ENCODE peak calls at places on chromosome 3, in seven cellular contexts. One of them, this sample, is unnamed.

GRCh38 chr3:144403040-144403457 is 431.4 kb downstream of the DIPK2A start:
- DNase-seq in HCT116: no peak
- DNase-seq in H1: no peak
- DNase-seq in transverse colon: no peak
- DNase-seq in suprapubic skin: no peak
- DNase-seq in prostate gland: no peak
- DNase-seq in breast epithelium: no peak
- DNase-seq in this sample: no peak

GRCh38 chr3:41137686-41138111 is 61.6 kb upstream of the CTNNB1 start:
- DNase-seq in HCT116: no peak
- DNase-seq in H1: no peak
- DNase-seq in transverse colon: no peak
- DNase-seq in suprapubic skin: no peak
- DNase-seq in prostate gland: no peak
- DNase-seq in breast epithelium: no peak
- DNase-seq in this sample: no peak

GRCh38 chr3:11553436-11554235 is 90.1 kb downstream of the VGLL4 start:
- DNase-seq in HCT116: no peak
- DNase-seq in H1: no peak
- DNase-seq in transverse colon: no peak
- DNase-seq in suprapubic skin: no peak
- DNase-seq in prostate gland: peak
- DNase-seq in breast epithelium: no peak
- DNase-seq in this sample: peak

GRCh38 chr3:12679468-12679867 is 15.6 kb upstream of the RAF1 start:
- DNase-seq in HCT116: no peak
- DNase-seq in H1: no peak
- DNase-seq in transverse colon: no peak
- DNase-seq in suprapubic skin: no peak
- DNase-seq in prostate gland: no peak
- DNase-seq in breast epithelium: no peak
- DNase-seq in this sample: no peak

GRCh38 chr3:55283441-55283925 is 203.6 kb downstream of the WNT5A start:
- DNase-seq in HCT116: no peak
- DNase-seq in H1: no peak
- DNase-seq in transverse colon: no peak
- DNase-seq in suprapubic skin: no peak
- DNase-seq in prostate gland: no peak
- DNase-seq in breast epithelium: no peak
- DNase-seq in this sample: no peak

GRCh38 chr3:51581529-51581928 is 43.0 kb downstream of the RAD54L2 start:
- DNase-seq in HCT116: no peak
- DNase-seq in H1: no peak
- DNase-seq in transverse colon: no peak
- DNase-seq in suprapubic skin: no peak
- DNase-seq in prostate gland: no peak
- DNase-seq in breast epithelium: no peak
- DNase-seq in this sample: no peak

GRCh38 chr3:108940166-108940565 is 13.5 kb downstream of the GUCA1C start:
- DNase-seq in HCT116: no peak
- DNase-seq in H1: no peak
- DNase-seq in transverse colon: no peak
- DNase-seq in suprapubic skin: no peak
- DNase-seq in prostate gland: no peak
- DNase-seq in breast epithelium: no peak
- DNase-seq in this sample: no peak

GRCh38 chr3:141913150-141913811 is 36.8 kb downstream of the ATP1B3 start:
- DNase-seq in HCT116: peak
- DNase-seq in H1: no peak
- DNase-seq in transverse colon: peak
- DNase-seq in suprapubic skin: no peak
- DNase-seq in prostate gland: peak
- DNase-seq in breast epithelium: no peak
- DNase-seq in this sample: no peak

GRCh38 chr3:181720281-181720680 is 8.6 kb downstream of the SOX2 start:
- DNase-seq in HCT116: no peak
- DNase-seq in H1: no peak
- DNase-seq in transverse colon: no peak
- DNase-seq in suprapubic skin: no peak
- DNase-seq in prostate gland: no peak
- DNase-seq in breast epithelium: no peak
- DNase-seq in this sample: no peak

DNA sequence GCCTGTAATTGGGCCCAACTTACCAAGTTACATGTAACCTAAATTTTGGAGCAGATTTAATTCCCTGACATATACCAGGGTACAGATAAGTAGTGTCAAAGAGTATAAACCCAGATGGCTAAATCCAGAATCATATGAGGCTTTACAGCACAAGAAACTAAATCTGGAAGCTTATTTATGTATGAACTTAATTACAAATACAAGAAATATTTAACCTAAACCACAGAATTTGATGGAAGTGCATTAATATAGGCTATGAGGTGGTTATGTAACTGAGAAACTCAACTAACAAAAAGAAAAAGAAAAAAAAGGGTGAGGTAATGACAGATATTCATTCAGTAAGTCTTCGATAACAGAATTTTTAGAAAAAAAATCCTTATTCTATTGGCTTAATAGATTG is 930.2 kb upstream of the ALCAM start:
- DNase-seq in HCT116: no peak
- DNase-seq in H1: no peak
- DNase-seq in transverse colon: no peak
- DNase-seq in suprapubic skin: no peak
- DNase-seq in prostate gland: no peak
- DNase-seq in breast epithelium: no peak
- DNase-seq in this sample: no peak
- H3K27ac ChIP-seq in HCT116: peak
- H3K27ac ChIP-seq in H1: no peak
- H3K27ac ChIP-seq in transverse colon: no peak
- H3K27ac ChIP-seq in suprapubic skin: no peak
- H3K27ac ChIP-seq in prostate gland: no peak
- H3K27ac ChIP-seq in breast epithelium: no peak
- H3K27ac ChIP-seq in this sample: peak

GRCh38 chr3:53846851-53847155 is 435 bp downstream of the IL17RB start:
- DNase-seq in HCT116: no peak
- DNase-seq in H1: no peak
- DNase-seq in transverse colon: no peak
- DNase-seq in suprapubic skin: no peak
- DNase-seq in prostate gland: no peak
- DNase-seq in breast epithelium: no peak
- DNase-seq in this sample: peak

GRCh38 chr3:53845103-53845880 is 927 bp downstream of the CHDH start:
- DNase-seq in HCT116: peak
- DNase-seq in H1: peak
- DNase-seq in transverse colon: peak
- DNase-seq in suprapubic skin: no peak
- DNase-seq in prostate gland: peak
- DNase-seq in breast epithelium: peak
- DNase-seq in this sample: peak

GRCh38 chr3:53844262-53845102 is 1.7 kb downstream of the CHDH start:
- DNase-seq in HCT116: no peak
- DNase-seq in H1: no peak
- DNase-seq in transverse colon: peak
- DNase-seq in suprapubic skin: no peak
- DNase-seq in prostate gland: no peak
- DNase-seq in breast epithelium: no peak
- DNase-seq in this sample: no peak

GRCh38 chr3:53845881-53846133 is 412 bp downstream of the CHDH start:
- DNase-seq in HCT116: no peak
- DNase-seq in H1: no peak
- DNase-seq in transverse colon: no peak
- DNase-seq in suprapubic skin: no peak
- DNase-seq in prostate gland: no peak
- DNase-seq in breast epithelium: no peak
- DNase-seq in this sample: no peak

DNA sequence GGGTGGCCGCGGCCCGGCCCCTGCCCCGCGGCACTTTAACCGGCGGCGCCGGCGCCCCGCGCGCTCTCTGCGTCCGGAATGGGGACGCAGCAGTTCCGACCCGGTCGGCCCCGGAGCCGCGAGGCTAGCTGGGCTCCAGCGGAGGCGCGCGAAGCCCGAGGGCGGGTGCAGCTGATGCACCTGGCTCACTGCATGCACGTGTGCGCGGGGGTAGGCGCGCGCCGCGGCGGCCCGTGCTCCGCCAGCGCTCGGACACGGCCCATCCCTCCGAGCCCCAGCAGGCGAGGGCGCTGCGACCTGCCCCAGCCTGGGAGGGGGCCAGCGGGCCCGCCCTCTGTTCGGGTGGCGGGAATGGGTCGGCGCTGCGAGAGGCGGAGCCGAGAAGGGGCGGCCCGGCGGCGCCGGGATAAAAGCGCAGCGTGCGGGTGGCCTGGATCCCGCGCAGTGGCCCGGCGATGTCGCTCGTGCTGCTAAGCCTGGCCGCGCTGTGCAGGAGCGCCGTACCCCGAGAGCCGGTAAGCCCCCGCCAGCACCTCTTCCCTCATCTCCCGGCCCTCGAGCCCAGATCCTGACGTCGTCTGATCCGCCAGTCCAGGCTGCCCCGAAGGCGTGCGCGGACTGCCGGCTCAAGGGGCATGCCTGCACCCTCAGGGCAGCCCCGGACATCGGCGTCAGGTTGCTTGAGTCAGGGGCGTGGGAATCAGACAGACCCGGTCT is at the start of the genes CHDH and IL17RB:
- DNase-seq in HCT116: peak
- DNase-seq in H1: no peak
- DNase-seq in transverse colon: peak
- DNase-seq in suprapubic skin: no peak
- DNase-seq in prostate gland: peak
- DNase-seq in breast epithelium: peak
- DNase-seq in this sample: no peak
- TF ChIP-seq POLR2AphosphoS5 in HCT116: peak
- TF ChIP-seq POLR2AphosphoS5 in H1: no peak
- TF ChIP-seq POLR2AphosphoS5 in transverse colon: peak
- TF ChIP-seq POLR2AphosphoS5 in suprapubic skin: no peak
- TF ChIP-seq POLR2AphosphoS5 in prostate gland: peak
- TF ChIP-seq POLR2AphosphoS5 in breast epithelium: no peak
- TF ChIP-seq POLR2AphosphoS5 in this sample: peak

DNA sequence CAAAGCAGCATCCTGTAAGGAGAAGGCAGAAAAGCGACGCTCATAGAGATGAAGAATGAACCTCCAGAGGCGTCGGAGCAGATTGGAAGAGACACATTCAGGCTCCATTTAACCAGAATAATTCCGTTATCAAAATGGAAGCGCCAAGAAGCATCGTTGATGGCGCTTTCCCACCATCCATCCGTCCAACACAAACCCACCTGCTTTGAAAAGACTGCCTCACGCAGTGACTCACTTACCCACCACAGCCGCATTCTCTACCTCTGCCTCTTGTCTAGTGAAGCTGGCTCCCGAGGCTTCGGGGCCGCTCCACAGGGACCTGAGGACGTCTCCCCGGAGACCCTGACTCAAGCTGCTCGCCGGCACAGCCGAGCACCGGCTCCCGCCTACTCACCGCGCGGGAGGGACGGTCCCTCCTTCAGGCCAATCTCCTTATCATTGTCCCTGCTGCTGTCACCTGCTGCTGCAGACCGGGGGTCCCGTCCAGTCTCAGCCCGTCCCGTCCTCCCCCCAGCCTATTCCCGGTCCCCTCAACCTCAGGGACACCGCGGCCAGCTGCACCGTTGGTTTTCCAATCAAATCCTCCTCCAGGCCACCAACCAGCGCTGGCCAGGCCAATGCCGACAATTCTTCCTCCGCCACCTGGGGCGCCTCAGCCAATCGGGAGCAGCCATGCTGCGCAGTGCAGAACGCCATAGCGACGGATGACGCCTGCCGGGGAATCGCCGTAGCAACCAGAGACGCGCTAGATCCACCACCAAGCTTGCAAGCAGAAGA is at the start of gene NEK10:
- DNase-seq in HCT116: peak
- DNase-seq in H1: peak
- DNase-seq in transverse colon: peak
- DNase-seq in suprapubic skin: peak
- DNase-seq in prostate gland: peak
- DNase-seq in breast epithelium: peak
- DNase-seq in this sample: peak
- TF ChIP-seq POLR2A in HCT116: no peak
- TF ChIP-seq POLR2A in H1: no peak
- TF ChIP-seq POLR2A in transverse colon: no peak
- TF ChIP-seq POLR2A in suprapubic skin: no peak
- TF ChIP-seq POLR2A in prostate gland: no peak
- TF ChIP-seq POLR2A in breast epithelium: no peak
- TF ChIP-seq POLR2A in this sample: no peak

GRCh38 chr3:71061581-71061980 is 521.9 kb downstream of the FOXP1 start:
- DNase-seq in HCT116: no peak
- DNase-seq in H1: no peak
- DNase-seq in transverse colon: no peak
- DNase-seq in suprapubic skin: no peak
- DNase-seq in prostate gland: no peak
- DNase-seq in breast epithelium: no peak
- DNase-seq in this sample: no peak

GRCh38 chr3:71064288-71064975 is 519.1 kb downstream of the FOXP1 start:
- DNase-seq in HCT116: no peak
- DNase-seq in H1: no peak
- DNase-seq in transverse colon: peak
- DNase-seq in suprapubic skin: no peak
- DNase-seq in prostate gland: peak
- DNase-seq in breast epithelium: no peak
- DNase-seq in this sample: peak

GRCh38 chr3:71063768-71064287 is 519.7 kb downstream of the FOXP1 start:
- DNase-seq in HCT116: no peak
- DNase-seq in H1: no peak
- DNase-seq in transverse colon: no peak
- DNase-seq in suprapubic skin: peak
- DNase-seq in prostate gland: no peak
- DNase-seq in breast epithelium: no peak
- DNase-seq in this sample: no peak

GRCh38 chr3:71062037-71062919 is 521.2 kb downstream of the FOXP1 start:
- DNase-seq in HCT116: no peak
- DNase-seq in H1: no peak
- DNase-seq in transverse colon: no peak
- DNase-seq in suprapubic skin: no peak
- DNase-seq in prostate gland: no peak
- DNase-seq in breast epithelium: no peak
- DNase-seq in this sample: no peak

DNA sequence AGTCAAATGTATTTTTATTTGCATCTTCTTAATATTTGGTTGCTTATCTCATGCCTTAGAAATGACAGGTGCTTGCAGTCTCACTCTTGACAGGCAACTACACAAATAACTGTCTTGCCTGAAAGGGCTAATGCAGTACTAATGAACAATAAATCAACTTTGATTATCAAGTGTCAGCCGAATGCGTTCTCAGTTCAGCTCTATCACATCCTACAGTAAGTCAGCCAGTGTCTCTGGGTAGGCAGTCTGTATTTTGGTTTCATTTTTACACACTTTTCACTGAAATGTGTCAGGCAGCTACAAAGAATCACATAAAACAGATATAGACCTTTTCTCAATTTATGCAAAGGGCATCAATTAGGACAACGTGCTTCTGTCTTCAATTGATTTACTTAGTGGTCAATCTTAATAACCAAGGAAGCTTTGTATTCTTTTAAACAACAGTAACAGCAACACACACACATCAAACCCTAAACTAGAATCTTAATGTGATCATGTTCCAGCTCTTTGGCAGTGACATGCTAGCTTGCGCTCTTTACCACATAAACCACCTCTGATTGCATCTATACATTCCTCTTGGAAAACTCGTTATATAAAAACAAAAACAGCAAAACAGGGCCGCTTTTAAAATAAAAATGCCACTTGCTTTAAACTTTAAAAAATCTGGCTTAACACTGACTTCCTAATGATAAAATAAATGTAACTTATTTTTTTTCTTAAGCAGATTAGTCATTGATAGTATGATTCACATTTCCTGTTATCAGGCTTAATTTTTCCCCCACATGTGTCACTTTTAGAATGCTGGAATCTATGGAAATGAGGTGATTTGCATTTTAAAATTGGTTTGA is 520.4 kb downstream of the FOXP1 start:
- DNase-seq in HCT116: no peak
- DNase-seq in H1: no peak
- DNase-seq in transverse colon: no peak
- DNase-seq in suprapubic skin: no peak
- DNase-seq in prostate gland: no peak
- DNase-seq in breast epithelium: no peak
- DNase-seq in this sample: no peak
- H3K27ac ChIP-seq in HCT116: no peak
- H3K27ac ChIP-seq in H1: no peak
- H3K27ac ChIP-seq in transverse colon: peak
- H3K27ac ChIP-seq in suprapubic skin: peak
- H3K27ac ChIP-seq in prostate gland: peak
- H3K27ac ChIP-seq in breast epithelium: peak
- H3K27ac ChIP-seq in this sample: peak